ENCODE peak calls at places on chromosomes 5 and 9, in six cellular contexts. One of them, this sample, is unnamed.
A peak's percentile ranks its signal among the peaks of the same experiment; 100 is the strongest.

GRCh38 chr5:26572486-26572885 is 465.9 kb downstream of the CDH9 start:
- DNase-seq in OCI-LY7: no peak
- DNase-seq in fibroblast of lung: no peak
- DNase-seq in epithelial cell of esophagus: peak; percentile 8
- DNase-seq in IMR-90: no peak
- DNase-seq in GM06990: no peak
- DNase-seq in this sample: peak; percentile 21

GRCh38 chr9:119227422-119227821 is 141.8 kb downstream of the BRINP1 start:
- DNase-seq in epithelial cell of esophagus: no peak
- DNase-seq in IMR-90: no peak
- DNase-seq in fibroblast of lung: no peak
- DNase-seq in GM06990: no peak
- DNase-seq in OCI-LY7: no peak
- DNase-seq in this sample: no peak

GRCh38 chr9:90838098-90838497 is 36.5 kb downstream of the SYK start:
- DNase-seq in IMR-90: no peak
- DNase-seq in GM06990: no peak
- DNase-seq in epithelial cell of esophagus: peak; percentile 18
- DNase-seq in fibroblast of lung: no peak
- DNase-seq in OCI-LY7: peak; percentile 31
- DNase-seq in this sample: peak; percentile 9

GRCh38 chr9:72271617-72272478 is 93.2 kb downstream of the ZFAND5 start:
- DNase-seq in fibroblast of lung: peak; percentile 29
- DNase-seq in OCI-LY7: peak; percentile 60
- DNase-seq in epithelial cell of esophagus: peak; percentile 69
- DNase-seq in IMR-90: peak; percentile 55
- DNase-seq in GM06990: no peak
- DNase-seq in this sample: peak; percentile 77

GRCh38 chr9:126667190-126668055 is 53.7 kb downstream of the LMX1B start:
- DNase-seq in OCI-LY7: no peak
- DNase-seq in epithelial cell of esophagus: no peak
- DNase-seq in fibroblast of lung: no peak
- DNase-seq in GM06990: no peak
- DNase-seq in IMR-90: no peak
- DNase-seq in this sample: no peak

GRCh38 chr5:15746833-15747232 is 246.9 kb downstream of the FBXL7 start:
- DNase-seq in fibroblast of lung: peak; percentile 28
- DNase-seq in epithelial cell of esophagus: no peak
- DNase-seq in IMR-90: peak; percentile 39
- DNase-seq in GM06990: no peak
- DNase-seq in OCI-LY7: no peak
- DNase-seq in this sample: no peak

GRCh38 chr5:4348418-4348817 is 752.8 kb downstream of the IRX1 start:
- DNase-seq in IMR-90: no peak
- DNase-seq in GM06990: no peak
- DNase-seq in epithelial cell of esophagus: peak; percentile 24
- DNase-seq in OCI-LY7: no peak
- DNase-seq in fibroblast of lung: no peak
- DNase-seq in this sample: peak; percentile 63

GRCh38 chr5:172953776-172954189 is 5.4 kb upstream of the RPL26L1 start:
- DNase-seq in OCI-LY7: no peak
- DNase-seq in GM06990: no peak
- DNase-seq in fibroblast of lung: peak; percentile 99
- DNase-seq in IMR-90: peak; percentile 98
- DNase-seq in epithelial cell of esophagus: peak; percentile 93
- DNase-seq in this sample: peak; percentile 82

GRCh38 chr5:108340131-108340530 is 41.8 kb downstream of the FBXL17 start:
- DNase-seq in GM06990: no peak
- DNase-seq in OCI-LY7: no peak
- DNase-seq in epithelial cell of esophagus: no peak
- DNase-seq in fibroblast of lung: no peak
- DNase-seq in IMR-90: no peak
- DNase-seq in this sample: no peak

GRCh38 chr5:174399411-174399810 is 325.0 kb upstream of the MSX2 start:
- DNase-seq in OCI-LY7: no peak
- DNase-seq in epithelial cell of esophagus: no peak
- DNase-seq in fibroblast of lung: no peak
- DNase-seq in GM06990: no peak
- DNase-seq in IMR-90: no peak
- DNase-seq in this sample: no peak

GRCh38 chr9:86846679-86847078 is 100.6 kb downstream of the GAS1 start:
- DNase-seq in IMR-90: peak; percentile 65
- DNase-seq in OCI-LY7: no peak
- DNase-seq in fibroblast of lung: no peak
- DNase-seq in GM06990: no peak
- DNase-seq in epithelial cell of esophagus: no peak
- DNase-seq in this sample: no peak

GRCh38 chr9:81874926-81875325 is 53.3 kb upstream of the SPATA31D4 start:
- DNase-seq in GM06990: no peak
- DNase-seq in IMR-90: peak; percentile 94
- DNase-seq in OCI-LY7: no peak
- DNase-seq in epithelial cell of esophagus: peak; percentile 82
- DNase-seq in fibroblast of lung: peak; percentile 91
- DNase-seq in this sample: peak; percentile 92

GRCh38 chr9:116998305-116998704 is 311.2 kb downstream of the TRIM32 start:
- DNase-seq in GM06990: no peak
- DNase-seq in OCI-LY7: peak; percentile 3
- DNase-seq in fibroblast of lung: peak; percentile 11
- DNase-seq in epithelial cell of esophagus: peak; percentile 71
- DNase-seq in IMR-90: peak; percentile 37
- DNase-seq in this sample: peak; percentile 67

GRCh38 chr9:19049872-19050636 is 827 bp downstream of the RRAGA start:
- DNase-seq in fibroblast of lung: peak; percentile 63
- DNase-seq in IMR-90: peak; percentile 54
- DNase-seq in GM06990: no peak
- DNase-seq in epithelial cell of esophagus: peak; percentile 25
- DNase-seq in OCI-LY7: peak; percentile 17
- DNase-seq in this sample: peak; percentile 32

GRCh38 chr9:136743639-136744211 is 985 bp upstream of the LCN10 start:
- DNase-seq in epithelial cell of esophagus: no peak
- DNase-seq in OCI-LY7: no peak
- DNase-seq in fibroblast of lung: no peak
- DNase-seq in IMR-90: no peak
- DNase-seq in GM06990: no peak
- DNase-seq in this sample: no peak

GRCh38 chr9:136741885-136742568 is 713 bp downstream of the LCN10 start:
- DNase-seq in fibroblast of lung: no peak
- DNase-seq in IMR-90: no peak
- DNase-seq in OCI-LY7: no peak
- DNase-seq in epithelial cell of esophagus: no peak
- DNase-seq in GM06990: no peak
- DNase-seq in this sample: no peak

GRCh38 chr9:136744747-136745146 is 2.0 kb upstream of the LCN10 start:
- DNase-seq in IMR-90: no peak
- DNase-seq in OCI-LY7: no peak
- DNase-seq in fibroblast of lung: no peak
- DNase-seq in epithelial cell of esophagus: no peak
- DNase-seq in GM06990: no peak
- DNase-seq in this sample: no peak

GRCh38 chr9:136740971-136741884 is 1.5 kb downstream of the LCN10 start:
- DNase-seq in OCI-LY7: no peak
- DNase-seq in fibroblast of lung: no peak
- DNase-seq in IMR-90: peak; percentile 34
- DNase-seq in GM06990: no peak
- DNase-seq in epithelial cell of esophagus: no peak
- DNase-seq in this sample: no peak

DNA sequence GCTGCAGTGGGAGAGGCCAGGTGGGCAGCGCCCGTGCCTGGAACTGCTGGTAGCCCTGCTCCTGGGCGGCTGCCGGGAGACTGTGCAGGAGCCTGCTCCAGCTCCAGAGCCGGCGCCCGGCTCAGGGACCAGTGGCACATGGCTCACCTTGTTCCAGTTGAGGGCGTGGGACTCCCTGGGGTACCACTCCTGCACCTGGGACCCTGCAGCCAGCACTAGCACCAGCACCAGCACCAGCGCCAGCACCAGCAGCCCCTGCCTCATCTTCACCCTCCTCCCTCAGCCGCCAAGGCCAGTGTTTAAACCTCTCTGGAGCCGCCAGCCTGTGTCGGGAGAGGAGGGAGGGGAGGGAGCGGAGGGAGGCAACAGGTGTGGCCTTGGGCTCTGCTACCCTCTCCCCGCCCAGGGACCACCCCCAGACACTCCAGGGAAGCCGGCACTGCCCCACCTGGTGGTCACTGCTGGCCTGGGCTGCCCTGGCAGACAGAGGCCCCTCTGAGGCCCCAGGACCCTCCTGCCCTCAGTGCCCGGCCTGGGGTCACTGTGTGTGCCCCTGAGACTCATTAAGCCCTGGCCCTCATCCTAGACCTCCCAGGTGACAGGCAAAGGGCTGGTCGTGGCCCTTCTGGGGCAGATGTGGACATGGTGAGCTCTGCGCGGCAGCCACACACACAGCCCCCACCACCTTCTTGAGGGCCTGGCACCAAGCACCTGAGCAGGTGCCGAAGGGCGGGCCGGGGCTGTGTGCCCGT is at the start of gene LCN10:
- DNase-seq in GM06990: no peak
- DNase-seq in OCI-LY7: no peak
- DNase-seq in fibroblast of lung: no peak
- DNase-seq in IMR-90: no peak
- DNase-seq in epithelial cell of esophagus: no peak
- DNase-seq in this sample: no peak
- TF ChIP-seq CTCF in GM06990: peak; percentile 11
- TF ChIP-seq CTCF in OCI-LY7: no peak
- TF ChIP-seq CTCF in fibroblast of lung: peak; percentile 13
- TF ChIP-seq CTCF in IMR-90: peak; percentile 13
- TF ChIP-seq CTCF in epithelial cell of esophagus: no peak
- TF ChIP-seq CTCF in this sample: peak; percentile 41

GRCh38 chr5:75686480-75686879 is 30.8 kb downstream of the POC5 start:
- DNase-seq in GM06990: no peak
- DNase-seq in IMR-90: no peak
- DNase-seq in epithelial cell of esophagus: no peak
- DNase-seq in fibroblast of lung: no peak
- DNase-seq in OCI-LY7: no peak
- DNase-seq in this sample: no peak

GRCh38 chr5:75685141-75685540 is 32.1 kb downstream of the POC5 start:
- DNase-seq in OCI-LY7: no peak
- DNase-seq in epithelial cell of esophagus: no peak
- DNase-seq in GM06990: no peak
- DNase-seq in fibroblast of lung: no peak
- DNase-seq in IMR-90: no peak
- DNase-seq in this sample: no peak

GRCh38 chr5:75677607-75678006 is 39.6 kb downstream of the POC5 start:
- DNase-seq in OCI-LY7: no peak
- DNase-seq in epithelial cell of esophagus: no peak
- DNase-seq in fibroblast of lung: no peak
- DNase-seq in GM06990: no peak
- DNase-seq in IMR-90: no peak
- DNase-seq in this sample: no peak

GRCh38 chr5:75678155-75678554 is 39.1 kb downstream of the POC5 start:
- DNase-seq in GM06990: no peak
- DNase-seq in epithelial cell of esophagus: no peak
- DNase-seq in IMR-90: no peak
- DNase-seq in fibroblast of lung: no peak
- DNase-seq in OCI-LY7: no peak
- DNase-seq in this sample: no peak

GRCh38 chr5:75681125-75681830 is 36.0 kb downstream of the POC5 start:
- DNase-seq in GM06990: peak; percentile 9
- DNase-seq in epithelial cell of esophagus: peak; percentile 57
- DNase-seq in OCI-LY7: peak; percentile 61
- DNase-seq in IMR-90: peak; percentile 60
- DNase-seq in fibroblast of lung: peak; percentile 43
- DNase-seq in this sample: peak; percentile 46
- TF ChIP-seq CTCF in GM06990: peak; percentile 40
- TF ChIP-seq CTCF in epithelial cell of esophagus: peak; percentile 42
- TF ChIP-seq CTCF in OCI-LY7: peak; percentile 80
- TF ChIP-seq CTCF in IMR-90: peak; percentile 66
- TF ChIP-seq CTCF in fibroblast of lung: no peak
- TF ChIP-seq CTCF in this sample: peak; percentile 68

GRCh38 chr5:157855404-157855994 is 3.4 kb downstream of the CLINT1 start:
- DNase-seq in IMR-90: peak; percentile 67
- DNase-seq in fibroblast of lung: peak; percentile 61
- DNase-seq in GM06990: no peak
- DNase-seq in OCI-LY7: peak; percentile 41
- DNase-seq in epithelial cell of esophagus: peak; percentile 76
- DNase-seq in this sample: peak; percentile 79
- TF ChIP-seq CTCF in IMR-90: peak; percentile 68
- TF ChIP-seq CTCF in fibroblast of lung: peak; percentile 72
- TF ChIP-seq CTCF in GM06990: peak; percentile 43
- TF ChIP-seq CTCF in OCI-LY7: peak; percentile 76
- TF ChIP-seq CTCF in epithelial cell of esophagus: peak; percentile 78
- TF ChIP-seq CTCF in this sample: peak; percentile 72

GRCh38 chr5:103235891-103236290 is 22.7 kb upstream of the MACIR start:
- DNase-seq in GM06990: no peak
- DNase-seq in OCI-LY7: no peak
- DNase-seq in IMR-90: no peak
- DNase-seq in fibroblast of lung: no peak
- DNase-seq in epithelial cell of esophagus: no peak
- DNase-seq in this sample: no peak

GRCh38 chr5:103234239-103234975 is 24.2 kb upstream of the MACIR start:
- DNase-seq in GM06990: no peak
- DNase-seq in epithelial cell of esophagus: no peak
- DNase-seq in fibroblast of lung: peak; percentile 61
- DNase-seq in OCI-LY7: no peak
- DNase-seq in IMR-90: peak; percentile 21
- DNase-seq in this sample: no peak

GRCh38 chr5:103228588-103228987 is 30.0 kb upstream of the MACIR start:
- DNase-seq in epithelial cell of esophagus: no peak
- DNase-seq in fibroblast of lung: no peak
- DNase-seq in OCI-LY7: no peak
- DNase-seq in GM06990: no peak
- DNase-seq in IMR-90: no peak
- DNase-seq in this sample: no peak

GRCh38 chr5:103228056-103228455 is 30.5 kb upstream of the MACIR start:
- DNase-seq in epithelial cell of esophagus: no peak
- DNase-seq in fibroblast of lung: no peak
- DNase-seq in IMR-90: no peak
- DNase-seq in OCI-LY7: no peak
- DNase-seq in GM06990: no peak
- DNase-seq in this sample: no peak

DNA sequence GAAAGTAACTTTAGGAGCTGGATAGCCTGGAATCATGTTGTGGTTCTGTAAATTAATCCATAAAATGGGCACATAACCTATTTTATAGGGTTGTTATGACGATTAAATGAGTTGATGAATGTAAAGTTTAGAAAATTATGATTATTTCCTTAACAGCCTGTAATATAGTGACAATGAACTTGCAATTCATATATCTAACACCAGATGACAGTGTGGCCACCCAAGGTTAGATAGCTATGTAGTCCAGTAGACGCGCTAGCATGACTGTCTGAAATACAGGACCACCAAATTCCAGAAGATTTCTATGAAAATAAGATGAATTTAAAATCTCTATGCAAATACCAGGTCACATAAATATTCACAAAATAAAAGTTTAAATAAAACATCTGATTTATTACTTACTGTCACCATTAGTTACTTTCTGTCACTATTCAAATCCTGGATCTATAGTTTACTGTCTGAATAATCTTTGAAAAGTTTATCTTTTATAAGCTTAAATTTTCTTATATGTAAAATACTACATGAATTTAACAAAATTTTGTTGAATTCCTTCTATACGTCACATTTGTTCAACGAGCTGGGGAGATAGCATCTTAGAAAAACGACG is 26.1 kb upstream of the MACIR start:
- DNase-seq in epithelial cell of esophagus: peak; percentile 60
- DNase-seq in fibroblast of lung: peak; percentile 44
- DNase-seq in IMR-90: peak; percentile 55
- DNase-seq in OCI-LY7: peak; percentile 50
- DNase-seq in GM06990: no peak
- DNase-seq in this sample: peak; percentile 50
- TF ChIP-seq CTCF in epithelial cell of esophagus: peak; percentile 88
- TF ChIP-seq CTCF in fibroblast of lung: peak; percentile 70
- TF ChIP-seq CTCF in IMR-90: peak; percentile 91
- TF ChIP-seq CTCF in OCI-LY7: peak; percentile 95
- TF ChIP-seq CTCF in GM06990: peak; percentile 84
- TF ChIP-seq CTCF in this sample: peak; percentile 79

GRCh38 chr9:112050544-112051475 is 124.3 kb downstream of the SUSD1 start:
- DNase-seq in epithelial cell of esophagus: peak; percentile 80
- DNase-seq in OCI-LY7: no peak
- DNase-seq in GM06990: no peak
- DNase-seq in fibroblast of lung: peak; percentile 99
- DNase-seq in IMR-90: peak; percentile 97
- DNase-seq in this sample: peak; percentile 89
- TF ChIP-seq CTCF in epithelial cell of esophagus: no peak
- TF ChIP-seq CTCF in OCI-LY7: no peak
- TF ChIP-seq CTCF in GM06990: no peak
- TF ChIP-seq CTCF in fibroblast of lung: no peak
- TF ChIP-seq CTCF in IMR-90: no peak
- TF ChIP-seq CTCF in this sample: no peak

This sample was measured in MCF 10A.